ENCODE peak calls at places on chromosomes 16 and 17, in eight cellular contexts. X, B, Q, Y, R, S, T and F are unnamed samples.

GRCh38 chr17:69141802-69142472 is at the start of gene ABCA6:
- DNase-seq in X (no peak), B (no peak), Q (no peak), Y (no peak), R (no peak), S (no peak), T (no peak), F (peak)

GRCh38 chr17:796609-797008 is 14.5 kb downstream of the MRM3 start:
- DNase-seq in X (no peak), B (no peak), Q (no peak), Y (no peak), R (no peak), S (no peak), T (no peak), F (no peak)

GRCh38 chr16:626787-627457 is 3.9 kb upstream of the WFIKKN1 start:
- DNase-seq in X (no peak), B (no peak), Q (peak), Y (no peak), R (no peak), S (no peak), T (peak), F (peak)

GRCh38 chr17:51029142-51029541 is 91.5 kb downstream of the SPAG9 start:
- DNase-seq in X (no peak), B (no peak), Q (no peak), Y (no peak), R (no peak), S (no peak), T (no peak), F (no peak)

GRCh38 chr16:77721752-77722314 is 481 bp upstream of the NUDT7 start:
- DNase-seq in X (no peak), B (peak), Q (no peak), Y (no peak), R (no peak), S (peak), T (no peak), F (no peak)

GRCh38 chr16:2147981-2148671 is at the start of gene RAB26:
- DNase-seq in X (peak), B (peak), Q (peak), Y (peak), R (peak), S (peak), T (peak), F (peak)

GRCh38 chr17:7045492-7046126 is 1.7 kb upstream of the SLC16A11 start:
- DNase-seq in X (peak), B (peak), Q (peak), Y (peak), R (no peak), S (peak), T (peak), F (peak)

GRCh38 chr16:52035406-52035805 is 511.5 kb downstream of the TOX3 start:
- DNase-seq in X (no peak), B (no peak), Q (peak), Y (no peak), R (no peak), S (no peak), T (no peak), F (no peak)

GRCh38 chr16:83717308-83717707 is 90.5 kb upstream of the HSBP1 start:
- DNase-seq in X (peak), B (no peak), Q (no peak), Y (no peak), R (no peak), S (no peak), T (no peak), F (no peak)

GRCh38 chr16:87153326-87153725 is 163.9 kb downstream of the C16orf95 start:
- DNase-seq in X (no peak), B (no peak), Q (no peak), Y (no peak), R (no peak), S (no peak), T (no peak), F (no peak)

GRCh38 chr17:27389542-27390140 is 66.6 kb upstream of the KSR1 start:
- DNase-seq in X (no peak), B (no peak), Q (no peak), Y (no peak), R (no peak), S (no peak), T (no peak), F (no peak)

GRCh38 chr16:745739-746138 is 4.9 kb upstream of the CIAO3 start:
- DNase-seq in X (no peak), B (peak), Q (no peak), Y (peak), R (no peak), S (peak), T (no peak), F (no peak)

GRCh38 chr17:1912146-1912545 is 82.3 kb downstream of the RPA1 start:
- DNase-seq in X (no peak), B (no peak), Q (no peak), Y (no peak), R (no peak), S (no peak), T (no peak), F (no peak)

GRCh38 chr17:49252148-49252682 is 21.6 kb upstream of the PHOSPHO1 start:
- DNase-seq in X (no peak), B (no peak), Q (no peak), Y (no peak), R (no peak), S (no peak), T (no peak), F (peak)

GRCh38 chr16:68074850-68075249 is 10.3 kb upstream of the NFATC3 start:
- DNase-seq in X (no peak), B (no peak), Q (no peak), Y (no peak), R (peak), S (peak), T (no peak), F (no peak)

GRCh38 chr16:17963185-17963836 is 373.2 kb downstream of the NPIPA8 start:
- DNase-seq in X (no peak), B (no peak), Q (no peak), Y (no peak), R (no peak), S (no peak), T (no peak), F (no peak)

GRCh38 chr16:8665529-8665928 is 8.9 kb upstream of the ABAT start:
- DNase-seq in X (no peak), B (no peak), Q (no peak), Y (no peak), R (no peak), S (no peak), T (no peak), F (no peak)

GRCh38 chr16:84013787-84014569 is 28.6 kb downstream of the SLC38A8 start:
- DNase-seq in X (peak), B (peak), Q (peak), Y (peak), R (no peak), S (peak), T (peak), F (peak)

GRCh38 chr17:7445011-7445927 is at the start of gene CHRNB1:
- DNase-seq in X (no peak), B (no peak), Q (no peak), Y (no peak), R (no peak), S (peak), T (peak), F (peak)